ENCODE peak calls at places on chromosomes 13 and 19, in nine cellular contexts. One of them, this sample, is unnamed.

GRCh38 chr19:40091205-40092129 is 724 bp upstream of the ZNF780A start:
- DNase-seq in A549: no peak
- DNase-seq in BJ: no peak
- DNase-seq in AG09309: no peak
- DNase-seq in thoracic aorta: no peak
- DNase-seq in colonic mucosa: no peak
- DNase-seq in left ventricle myocardium inferior: no peak
- DNase-seq in bronchial epithelial cell: no peak
- DNase-seq in heart left ventricle: no peak
- DNase-seq in this sample: no peak

GRCh38 chr19:10192922-10193321 is 1.8 kb downstream of the DNMT1 start:
- DNase-seq in A549: no peak
- DNase-seq in BJ: no peak
- DNase-seq in AG09309: no peak
- DNase-seq in thoracic aorta: no peak
- DNase-seq in colonic mucosa: no peak
- DNase-seq in left ventricle myocardium inferior: no peak
- DNase-seq in bronchial epithelial cell: no peak
- DNase-seq in heart left ventricle: no peak
- DNase-seq in this sample: no peak

GRCh38 chr13:28817204-28817603 is 2.9 kb upstream of the MTUS2 start:
- DNase-seq in A549: peak; percentile 17
- DNase-seq in BJ: no peak
- DNase-seq in AG09309: no peak
- DNase-seq in thoracic aorta: no peak
- DNase-seq in colonic mucosa: no peak
- DNase-seq in left ventricle myocardium inferior: no peak
- DNase-seq in bronchial epithelial cell: no peak
- DNase-seq in heart left ventricle: no peak
- DNase-seq in this sample: no peak

GRCh38 chr13:35876601-35877000 is 254.6 kb downstream of the DCLK1 start:
- DNase-seq in A549: no peak
- DNase-seq in BJ: no peak
- DNase-seq in AG09309: no peak
- DNase-seq in thoracic aorta: no peak
- DNase-seq in colonic mucosa: no peak
- DNase-seq in left ventricle myocardium inferior: no peak
- DNase-seq in bronchial epithelial cell: no peak
- DNase-seq in heart left ventricle: no peak
- DNase-seq in this sample: no peak

GRCh38 chr19:20250627-20251026 is 83.6 kb downstream of the ZNF486 start:
- DNase-seq in A549: no peak
- DNase-seq in BJ: no peak
- DNase-seq in AG09309: no peak
- DNase-seq in thoracic aorta: no peak
- DNase-seq in colonic mucosa: no peak
- DNase-seq in left ventricle myocardium inferior: no peak
- DNase-seq in bronchial epithelial cell: no peak
- DNase-seq in heart left ventricle: no peak
- DNase-seq in this sample: no peak

GRCh38 chr13:114111577-114111976 is 20.8 kb downstream of the RASA3 start:
- DNase-seq in A549: no peak
- DNase-seq in BJ: peak; percentile 68
- DNase-seq in AG09309: no peak
- DNase-seq in thoracic aorta: no peak
- DNase-seq in colonic mucosa: no peak
- DNase-seq in left ventricle myocardium inferior: no peak
- DNase-seq in bronchial epithelial cell: no peak
- DNase-seq in heart left ventricle: no peak
- DNase-seq in this sample: no peak

GRCh38 chr13:36297259-36297599 is 385 bp downstream of the CCDC169 start:
- DNase-seq in A549: peak; percentile 24
- DNase-seq in BJ: no peak
- DNase-seq in AG09309: no peak
- DNase-seq in thoracic aorta: no peak
- DNase-seq in colonic mucosa: peak; percentile 18
- DNase-seq in left ventricle myocardium inferior: no peak
- DNase-seq in bronchial epithelial cell: peak; percentile 31
- DNase-seq in heart left ventricle: no peak
- DNase-seq in this sample: no peak

GRCh38 chr13:113437408-113438010 is 15.8 kb downstream of the ADPRHL1 start:
- DNase-seq in A549: peak; percentile 23
- DNase-seq in BJ: no peak
- DNase-seq in AG09309: no peak
- DNase-seq in thoracic aorta: no peak
- DNase-seq in colonic mucosa: no peak
- DNase-seq in left ventricle myocardium inferior: no peak
- DNase-seq in bronchial epithelial cell: no peak
- DNase-seq in heart left ventricle: no peak
- DNase-seq in this sample: peak; percentile 77

GRCh38 chr13:49308104-49308875 is 60.6 kb downstream of the CDADC1 start:
- DNase-seq in A549: no peak
- DNase-seq in BJ: no peak
- DNase-seq in AG09309: no peak
- DNase-seq in thoracic aorta: peak; percentile 73
- DNase-seq in colonic mucosa: peak; percentile 63
- DNase-seq in left ventricle myocardium inferior: peak; percentile 85
- DNase-seq in bronchial epithelial cell: peak; percentile 36
- DNase-seq in heart left ventricle: peak; percentile 74
- DNase-seq in this sample: peak; percentile 58

GRCh38 chr13:72137782-72138181 is 270.8 kb upstream of the DACH1 start:
- DNase-seq in A549: no peak
- DNase-seq in BJ: no peak
- DNase-seq in AG09309: no peak
- DNase-seq in thoracic aorta: no peak
- DNase-seq in colonic mucosa: no peak
- DNase-seq in left ventricle myocardium inferior: no peak
- DNase-seq in bronchial epithelial cell: no peak
- DNase-seq in heart left ventricle: no peak
- DNase-seq in this sample: no peak

GRCh38 chr19:4369109-4369887 is 25.9 kb downstream of the MPND start:
- DNase-seq in A549: no peak
- DNase-seq in BJ: no peak
- DNase-seq in AG09309: no peak
- DNase-seq in thoracic aorta: no peak
- DNase-seq in colonic mucosa: peak; percentile 86
- DNase-seq in left ventricle myocardium inferior: peak; percentile 46
- DNase-seq in bronchial epithelial cell: peak; percentile 80
- DNase-seq in heart left ventricle: peak; percentile 62
- DNase-seq in this sample: peak; percentile 60

GRCh38 chr13:110867380-110867779 is 47.5 kb downstream of the ANKRD10 start:
- DNase-seq in A549: no peak
- DNase-seq in BJ: no peak
- DNase-seq in AG09309: no peak
- DNase-seq in thoracic aorta: no peak
- DNase-seq in colonic mucosa: no peak
- DNase-seq in left ventricle myocardium inferior: no peak
- DNase-seq in bronchial epithelial cell: no peak
- DNase-seq in heart left ventricle: no peak
- DNase-seq in this sample: no peak

GRCh38 chr13:110872034-110872767 is 42.7 kb downstream of the ANKRD10 start:
- DNase-seq in A549: no peak
- DNase-seq in BJ: no peak
- DNase-seq in AG09309: no peak
- DNase-seq in thoracic aorta: no peak
- DNase-seq in colonic mucosa: no peak
- DNase-seq in left ventricle myocardium inferior: no peak
- DNase-seq in bronchial epithelial cell: no peak
- DNase-seq in heart left ventricle: no peak
- DNase-seq in this sample: no peak

GRCh38 chr13:110869231-110869804 is 45.6 kb downstream of the ANKRD10 start:
- DNase-seq in A549: no peak
- DNase-seq in BJ: no peak
- DNase-seq in AG09309: no peak
- DNase-seq in thoracic aorta: no peak
- DNase-seq in colonic mucosa: no peak
- DNase-seq in left ventricle myocardium inferior: no peak
- DNase-seq in bronchial epithelial cell: no peak
- DNase-seq in heart left ventricle: peak; percentile 62
- DNase-seq in this sample: no peak

GRCh38 chr13:110868631-110869165 is 46.2 kb downstream of the ANKRD10 start:
- DNase-seq in A549: no peak
- DNase-seq in BJ: no peak
- DNase-seq in AG09309: no peak
- DNase-seq in thoracic aorta: no peak
- DNase-seq in colonic mucosa: no peak
- DNase-seq in left ventricle myocardium inferior: no peak
- DNase-seq in bronchial epithelial cell: no peak
- DNase-seq in heart left ventricle: no peak
- DNase-seq in this sample: no peak

DNA sequence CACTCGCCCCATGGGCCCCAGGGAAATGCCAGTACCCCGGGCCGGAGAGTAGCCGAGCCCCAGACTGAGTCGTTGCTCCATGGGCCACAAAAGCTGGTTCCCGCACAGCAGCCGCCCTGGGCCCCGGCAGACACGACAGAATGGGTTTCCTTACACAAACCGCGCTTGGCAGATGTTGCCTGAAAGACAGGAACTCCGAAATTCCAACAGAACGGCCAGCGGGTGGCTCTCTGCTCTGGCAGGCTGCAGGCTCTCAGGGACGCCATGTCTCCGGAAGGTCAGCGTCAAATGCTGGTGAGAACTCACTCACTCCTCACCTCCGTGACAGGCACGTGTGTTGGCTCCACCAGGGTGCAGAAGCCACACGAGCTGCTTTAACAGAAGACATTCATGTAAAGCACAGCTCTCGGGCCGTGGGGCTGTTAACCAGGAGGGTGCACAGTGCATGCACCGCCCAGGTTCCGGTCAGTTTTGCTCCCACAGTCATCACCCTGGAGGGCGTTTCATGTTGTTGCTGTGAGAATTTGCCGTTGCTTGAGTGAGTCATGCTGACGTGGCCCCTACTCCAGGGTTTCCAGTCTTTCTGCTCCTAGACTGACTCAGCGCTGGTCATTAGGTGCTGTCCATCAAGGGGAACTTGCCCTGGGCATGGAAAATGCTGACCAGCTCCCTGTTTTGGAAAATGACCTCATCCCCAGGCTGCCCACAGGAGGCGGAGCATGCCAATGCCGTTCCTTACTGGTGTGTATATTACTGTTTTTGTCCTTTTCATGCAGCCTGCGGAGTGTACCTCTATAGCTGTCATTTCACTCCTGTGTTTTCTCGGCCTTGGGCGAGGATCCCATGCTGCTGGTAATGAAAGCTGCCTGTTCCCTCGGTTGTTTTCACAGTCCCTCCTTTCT is 44.8 kb downstream of the ANKRD10 start:
- DNase-seq in A549: peak; percentile 96
- DNase-seq in BJ: peak; percentile 99
- DNase-seq in AG09309: peak; percentile 99
- DNase-seq in thoracic aorta: peak; percentile 99
- DNase-seq in colonic mucosa: peak; percentile 79
- DNase-seq in left ventricle myocardium inferior: peak; percentile 74
- DNase-seq in bronchial epithelial cell: peak; percentile 100
- DNase-seq in heart left ventricle: peak; percentile 89
- DNase-seq in this sample: peak; percentile 77
- H3K4me3 ChIP-seq in A549: peak overlapping the region; percentile 32
- H3K4me3 ChIP-seq in BJ: peak overlapping the region; percentile 41
- H3K4me3 ChIP-seq in AG09309: peak overlapping the region; percentile 31
- H3K4me3 ChIP-seq in thoracic aorta: peak overlapping the region; percentile 74
- H3K4me3 ChIP-seq in colonic mucosa: peak overlapping the region; percentile 17
- H3K4me3 ChIP-seq in left ventricle myocardium inferior: peak overlapping the region; percentile 64
- H3K4me3 ChIP-seq in bronchial epithelial cell: no peak overlapping the region
- H3K4me3 ChIP-seq in heart left ventricle: peak overlapping the region; percentile 60
- H3K4me3 ChIP-seq in this sample: no peak overlapping the region

GRCh38 chr13:20472531-20472930 is 53.1 kb downstream of the CRYL1 start:
- DNase-seq in A549: no peak
- DNase-seq in BJ: no peak
- DNase-seq in AG09309: no peak
- DNase-seq in thoracic aorta: no peak
- DNase-seq in colonic mucosa: no peak
- DNase-seq in left ventricle myocardium inferior: no peak
- DNase-seq in bronchial epithelial cell: no peak
- DNase-seq in heart left ventricle: no peak
- DNase-seq in this sample: no peak
- TF ChIP-seq CTCF in A549: no peak
- TF ChIP-seq CTCF in BJ: no peak
- TF ChIP-seq CTCF in AG09309: no peak
- TF ChIP-seq CTCF in thoracic aorta: no peak
- TF ChIP-seq CTCF in colonic mucosa: no peak
- TF ChIP-seq CTCF in left ventricle myocardium inferior: no peak
- TF ChIP-seq CTCF in bronchial epithelial cell: no peak
- TF ChIP-seq CTCF in heart left ventricle: no peak
- TF ChIP-seq CTCF in this sample: no peak

DNA sequence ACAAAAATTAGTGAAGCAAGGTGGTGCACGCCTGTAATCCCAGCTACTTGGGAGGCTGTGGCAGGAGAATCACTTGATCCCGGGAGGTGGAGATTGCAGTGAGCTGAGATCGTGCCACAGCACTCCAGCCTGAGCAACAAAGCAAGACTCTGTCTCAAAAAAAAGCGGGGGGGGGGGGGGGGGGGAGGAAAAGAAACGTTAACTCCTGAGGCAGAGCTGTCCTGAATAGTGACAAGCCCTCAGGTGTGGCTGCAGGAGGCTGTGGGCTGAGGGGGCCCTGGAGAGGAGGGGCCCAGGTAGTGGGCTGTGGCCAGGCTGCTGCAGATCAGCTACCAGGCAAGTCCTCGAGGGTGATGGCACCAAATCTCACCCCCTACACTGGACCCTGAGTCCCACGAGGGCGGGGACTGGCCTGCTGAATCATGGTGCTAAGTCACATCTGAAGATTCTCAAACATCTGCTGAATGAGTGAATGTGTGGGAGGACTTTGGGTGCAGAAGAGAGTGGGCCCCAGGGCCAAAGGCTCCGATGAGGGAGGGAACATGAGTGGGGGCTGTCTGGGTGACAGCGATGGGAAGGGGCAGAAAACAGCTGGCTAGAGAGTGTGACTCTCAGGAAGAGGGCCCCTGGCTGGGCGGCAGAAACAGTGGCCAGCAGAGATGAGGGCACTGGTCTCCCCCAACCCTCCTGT is 24.6 kb upstream of the ATP1A3 start:
- DNase-seq in A549: no peak
- DNase-seq in BJ: no peak
- DNase-seq in AG09309: no peak
- DNase-seq in thoracic aorta: no peak
- DNase-seq in colonic mucosa: no peak
- DNase-seq in left ventricle myocardium inferior: no peak
- DNase-seq in bronchial epithelial cell: peak; percentile 19
- DNase-seq in heart left ventricle: no peak
- DNase-seq in this sample: no peak
- H3K4me3 ChIP-seq in A549: no peak overlapping the region
- H3K4me3 ChIP-seq in BJ: no peak overlapping the region
- H3K4me3 ChIP-seq in AG09309: no peak overlapping the region
- H3K4me3 ChIP-seq in thoracic aorta: no peak overlapping the region
- H3K4me3 ChIP-seq in colonic mucosa: no peak overlapping the region
- H3K4me3 ChIP-seq in left ventricle myocardium inferior: no peak overlapping the region
- H3K4me3 ChIP-seq in bronchial epithelial cell: no peak overlapping the region
- H3K4me3 ChIP-seq in heart left ventricle: no peak overlapping the region
- H3K4me3 ChIP-seq in this sample: no peak overlapping the region

DNA sequence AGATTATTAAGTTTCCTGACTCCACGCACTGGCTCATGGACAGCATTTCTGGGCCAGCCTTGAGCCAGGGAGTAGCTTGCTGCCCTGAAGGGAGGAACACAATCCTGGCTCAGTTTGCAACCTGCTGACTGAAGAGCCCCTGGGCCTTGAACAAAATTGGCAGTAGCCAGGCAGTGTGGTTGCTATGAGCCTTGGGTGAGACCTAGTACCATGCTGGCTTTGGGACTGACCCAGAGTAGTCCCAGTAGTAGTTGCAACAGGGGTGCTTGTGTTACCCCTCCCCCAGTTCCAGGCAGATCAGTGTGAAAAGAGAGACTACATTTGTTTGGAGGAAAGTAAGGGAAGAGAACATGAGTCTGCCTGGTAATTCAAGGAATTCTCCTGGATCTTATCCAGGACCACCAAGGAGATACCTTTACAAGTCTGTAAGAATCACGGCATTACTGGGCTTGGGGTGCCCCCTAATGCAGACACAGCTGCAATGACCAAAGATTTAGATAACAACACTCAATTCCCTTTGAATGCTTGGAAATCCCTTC is 22.0 kb downstream of the ITGBL1 start:
- DNase-seq in A549: peak; percentile 58
- DNase-seq in BJ: peak; percentile 43
- DNase-seq in AG09309: peak; percentile 67
- DNase-seq in thoracic aorta: no peak
- DNase-seq in colonic mucosa: no peak
- DNase-seq in left ventricle myocardium inferior: no peak
- DNase-seq in bronchial epithelial cell: no peak
- DNase-seq in heart left ventricle: no peak
- DNase-seq in this sample: no peak
- TF ChIP-seq CTCF in A549: peak; percentile 68
- TF ChIP-seq CTCF in BJ: peak; percentile 66
- TF ChIP-seq CTCF in AG09309: peak; percentile 54
- TF ChIP-seq CTCF in thoracic aorta: peak; percentile 8
- TF ChIP-seq CTCF in colonic mucosa: no peak
- TF ChIP-seq CTCF in left ventricle myocardium inferior: peak; percentile 19
- TF ChIP-seq CTCF in bronchial epithelial cell: peak; percentile 20
- TF ChIP-seq CTCF in heart left ventricle: no peak
- TF ChIP-seq CTCF in this sample: no peak